ENCODE peak calls at places on chromosomes 3 and 15, in five cellular contexts. D, T, Y, B and O are unnamed samples.

GRCh38 chr15:69805248-69805953 is 292.3 kb downstream of the TLE3 start:
- DNase-seq in T (no peak), D (no peak), Y (no peak), B (no peak), O (no peak)

GRCh38 chr15:59150185-59150584 is 45.2 kb downstream of the CCNB2 start:
- DNase-seq in B (no peak), Y (no peak), T (peak; percentile 52), D (no peak), O (no peak)

GRCh38 chr3:53842436-53843194 is 3.6 kb downstream of the CHDH start:
- DNase-seq in D (no peak), B (peak; percentile 48), Y (peak; percentile 89), T (no peak), O (peak; percentile 90)

GRCh38 chr3:8517490-8517889 is 15.9 kb downstream of the LMCD1 start:
- DNase-seq in D (no peak), T (no peak), Y (no peak), B (no peak), O (no peak)

GRCh38 chr3:150945226-150945625 is 27.3 kb downstream of the CLRN1 start:
- DNase-seq in Y (no peak), D (no peak), B (no peak), T (no peak), O (no peak)

GRCh38 chr3:101212740-101213139 is 107.6 kb downstream of the IMPG2 start:
- DNase-seq in T (no peak), D (no peak), B (no peak), Y (no peak), O (no peak)

GRCh38 chr3:10224794-10225660 is 23.2 kb upstream of the TATDN2 start:
- DNase-seq in B (peak; percentile 84), D (no peak), Y (peak; percentile 83), T (peak; percentile 52), O (peak; percentile 85)

GRCh38 chr3:46105313-46105919 is 78.1 kb upstream of the XCR1 start:
- DNase-seq in T (no peak), D (no peak), Y (no peak), B (no peak), O (no peak)

GRCh38 chr15:68470049-68470738 is 38.2 kb upstream of the ITGA11 start:
- DNase-seq in Y (no peak), D (peak; percentile 84), B (peak; percentile 35), T (no peak), O (no peak)

GRCh38 chr15:45653702-45654424 is 19.0 kb downstream of the SQOR start:
- DNase-seq in T (no peak), B (no peak), D (no peak), Y (no peak), O (no peak)

GRCh38 chr3:122245513-122246174 is 62.2 kb downstream of the CASR start:
- DNase-seq in B (peak; percentile 8), Y (no peak), D (no peak), T (no peak), O (no peak)

GRCh38 chr3:159895430-159895829 is 93.2 kb upstream of the IL12A start:
- DNase-seq in T (no peak), D (no peak), Y (no peak), B (no peak), O (no peak)

GRCh38 chr3:7713724-7714123 is 787.9 kb upstream of the LMCD1 start:
- DNase-seq in B (no peak), Y (no peak), T (no peak), D (peak; percentile 29), O (no peak)

GRCh38 chr3:63450634-63451363 is 172.7 kb downstream of the SYNPR start:
- DNase-seq in B (no peak), T (no peak), Y (no peak), D (no peak), O (no peak)

GRCh38 chr15:64841258-64842098 is at the start of gene PLEKHO2:
- DNase-seq in Y (peak; percentile 93), D (peak; percentile 99), B (peak; percentile 93), T (peak; percentile 97), O (peak; percentile 97)

GRCh38 chr15:64842099-64842940 is 605 bp downstream of the PLEKHO2 start:
- DNase-seq in B (peak; percentile 44), Y (no peak), D (no peak), T (no peak), O (peak; percentile 45)

GRCh38 chr15:64844576-64845140 is 2.9 kb downstream of the PLEKHO2 start:
- DNase-seq in B (no peak), Y (no peak), T (no peak), D (no peak), O (no peak)

GRCh38 chr15:64843996-64844395 is 2.3 kb downstream of the PLEKHO2 start:
- DNase-seq in T (no peak), D (no peak), Y (no peak), B (no peak), O (no peak)

GRCh38 chr15:64842986-64843561 is 1.4 kb downstream of the PLEKHO2 start:
- DNase-seq in T (no peak), Y (no peak), B (no peak), D (no peak), O (peak; percentile 48)
- TF ChIP-seq POLR2A in T (no peak), Y (no peak), B (no peak), D (peak; percentile 7), O (no peak)

GRCh38 chr3:126450744-126451143 is 24.9 kb downstream of the ZXDC start:
- DNase-seq in B (no peak), T (no peak), D (no peak), Y (no peak), O (no peak)
- H3K4me1 ChIP-seq in B (no peaks in the 10 kb centered on the region), T (no peaks in the 10 kb centered on the region), D (peaks cover 22% of the 10 kb centered on the region), Y (peaks cover 11% of the 10 kb centered on the region), O (no peaks in the 10 kb centered on the region)

GRCh38 chr3:105448338-105448982 is 81.8 kb downstream of the ALCAM start:
- DNase-seq in Y (no peak), T (no peak), B (no peak), D (no peak), O (no peak)
- TF ChIP-seq POLR2A in Y (no peak), T (no peak), B (no peak), D (no peak), O (no peak)

GRCh38 chr3:187017511-187018230 is 87.3 kb downstream of the ST6GAL1 start:
- DNase-seq in B (no peak), T (no peak), D (peak; percentile 68), Y (no peak), O (peak; percentile 63)
- H3K4me1 ChIP-seq in B (no peaks in the 10 kb centered on the region), T (no peaks in the 10 kb centered on the region), D (no peaks in the 10 kb centered on the region), Y (peaks cover 46% of the 10 kb centered on the region), O (peaks cover 90% of the 10 kb centered on the region)